ENCODE peak calls at places on chromosomes 13 and 19, in seven cellular contexts. Z, Y, D, T, Q, F and A are unnamed samples.
A peak's percentile ranks its signal among the peaks of the same experiment; 100 is the strongest.

GRCh38 chr13:24279267-24279666 is 30.1 kb upstream of the C1QTNF9 start:
- DNase-seq in F (no peak), T (no peak), D (no peak), Y (no peak), Q (no peak), Z (no peak), A (no peak)

GRCh38 chr19:53102701-53103140 is 501 bp downstream of the ZNF160 start:
- DNase-seq in D (peak; percentile 55), T (no peak), Z (peak; percentile 31), Q (no peak), F (no peak), Y (peak; percentile 36), A (peak; percentile 76)

GRCh38 chr13:85806553-85807175 is 7.4 kb upstream of the SLITRK6 start:
- DNase-seq in Y (peak; percentile 40), F (no peak), Z (peak; percentile 61), T (no peak), D (peak; percentile 57), Q (peak; percentile 24), A (peak; percentile 72)

GRCh38 chr19:48085904-48086864 is 24.4 kb downstream of the PLA2G4C start:
- DNase-seq in Y (peak; percentile 67), T (peak; percentile 46), Z (no peak), Q (no peak), F (peak; percentile 67), D (no peak), A (no peak)

GRCh38 chr19:58001895-58002369 is 688 bp downstream of the ZNF606 start:
- DNase-seq in Y (peak; percentile 54), D (peak; percentile 49), T (no peak), Q (no peak), F (no peak), Z (peak; percentile 5), A (peak; percentile 9)

GRCh38 chr13:36090592-36090991 is 40.6 kb downstream of the DCLK1 start:
- DNase-seq in T (no peak), Z (no peak), Q (no peak), F (no peak), D (no peak), Y (peak; percentile 25), A (no peak)

GRCh38 chr13:35979378-35979911 is 151.7 kb downstream of the DCLK1 start:
- DNase-seq in T (no peak), F (no peak), D (peak; percentile 11), Y (peak; percentile 39), Z (peak; percentile 83), Q (no peak), A (peak; percentile 62)

GRCh38 chr13:51821666-51822065 is 17.7 kb upstream of the DHRS12 start:
- DNase-seq in Q (no peak), T (no peak), F (no peak), Y (no peak), D (no peak), Z (no peak), A (no peak)

GRCh38 chr13:44259045-44260042 is 114.3 kb upstream of the SERP2 start:
- DNase-seq in Y (no peak), F (no peak), D (peak; percentile 91), Q (no peak), Z (peak; percentile 66), T (no peak), A (no peak)

GRCh38 chr13:30463820-30464495 is 1.8 kb downstream of the HMGB1 start:
- DNase-seq in Q (no peak), Y (peak; percentile 48), Z (peak; percentile 50), D (peak; percentile 79), T (no peak), F (no peak), A (peak; percentile 53)

GRCh38 chr19:7216373-7216902 is 77.8 kb downstream of the INSR start:
- DNase-seq in D (no peak), Y (no peak), F (no peak), Z (no peak), T (no peak), Q (no peak), A (no peak)

GRCh38 chr13:72643339-72643989 is 84.0 kb downstream of the MZT1 start:
- DNase-seq in Y (peak; percentile 35), D (peak; percentile 51), Z (peak; percentile 44), Q (no peak), T (no peak), F (peak; percentile 63), A (peak; percentile 85)

GRCh38 chr19:372306-372890 is 27.8 kb upstream of the MIER2 start:
- DNase-seq in Q (no peak), D (no peak), Y (no peak), T (no peak), F (no peak), Z (peak; percentile 70), A (no peak)

GRCh38 chr19:40005670-40006272 is 8.9 kb downstream of the ZNF546 start:
- DNase-seq in T (no peak), F (no peak), D (no peak), Y (no peak), Z (no peak), Q (no peak), A (no peak)

GRCh38 chr19:11378319-11379189 is 4.1 kb downstream of the SWSAP1 start:
- DNase-seq in D (peak; percentile 79), F (peak; percentile 75), Y (peak; percentile 75), Z (peak; percentile 89), T (peak; percentile 82), Q (peak; percentile 39), A (peak; percentile 67)

GRCh38 chr13:110347088-110347487 is 40.0 kb downstream of the COL4A2 start:
- DNase-seq in Y (no peak), D (no peak), T (no peak), Q (no peak), F (no peak), Z (no peak), A (no peak)
- H2AK5ac ChIP-seq in Y (no peak overlapping the region), D (peak overlapping the region; percentile 0), T (no peak overlapping the region), Q (peak overlapping the region; percentile 27), F (no peak overlapping the region), Z (peak overlapping the region; percentile 88), A (peak overlapping the region; percentile 86)

DNA sequence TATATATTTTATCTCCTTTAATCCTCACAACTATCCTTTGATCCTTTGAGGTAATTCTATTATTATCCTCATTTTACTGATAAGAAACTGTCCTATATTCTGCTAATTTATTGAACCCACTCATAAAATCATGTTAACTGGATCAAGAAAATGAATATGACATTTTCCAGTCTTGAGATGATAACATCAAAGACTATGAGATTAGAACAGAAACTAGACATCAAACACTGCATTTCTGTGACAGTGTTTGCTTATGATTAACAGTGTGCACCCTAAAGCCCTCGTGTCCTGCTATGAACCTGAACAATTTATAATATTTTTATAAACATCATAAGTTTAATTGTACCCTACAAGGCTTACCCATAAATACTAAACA is 96.3 kb downstream of the TBC1D4 start:
- DNase-seq in Q (no peak), Z (no peak), D (no peak), F (no peak), T (no peak), Y (no peak), A (no peak)
- H2AK5ac ChIP-seq in Q (no peak overlapping the region), Z (no peak overlapping the region), D (no peak overlapping the region), F (no peak overlapping the region), T (no peak overlapping the region), Y (no peak overlapping the region), A (no peak overlapping the region)

GRCh38 chr13:80276371-80277289 is 64.3 kb downstream of the SPRY2 start:
- DNase-seq in T (no peak), Y (peak; percentile 45), Z (peak; percentile 23), F (no peak), D (no peak), Q (peak; percentile 93), A (peak; percentile 50)

GRCh38 chr13:80274643-80275042 is 66.3 kb downstream of the SPRY2 start:
- DNase-seq in D (no peak), Y (no peak), F (no peak), Z (peak; percentile 2), Q (no peak), T (no peak), A (no peak)

GRCh38 chr13:80278706-80279105 is 62.2 kb downstream of the SPRY2 start:
- DNase-seq in F (no peak), D (no peak), Q (no peak), T (no peak), Z (no peak), Y (no peak), A (no peak)

GRCh38 chr13:80273717-80274116 is 67.2 kb downstream of the SPRY2 start:
- DNase-seq in F (no peak), Q (no peak), Y (no peak), Z (no peak), D (no peak), T (no peak), A (no peak)
- H2AK5ac ChIP-seq in F (no peak overlapping the region), Q (no peak overlapping the region), Y (no peak overlapping the region), Z (no peak overlapping the region), D (no peak overlapping the region), T (no peak overlapping the region), A (no peak overlapping the region)

DNA sequence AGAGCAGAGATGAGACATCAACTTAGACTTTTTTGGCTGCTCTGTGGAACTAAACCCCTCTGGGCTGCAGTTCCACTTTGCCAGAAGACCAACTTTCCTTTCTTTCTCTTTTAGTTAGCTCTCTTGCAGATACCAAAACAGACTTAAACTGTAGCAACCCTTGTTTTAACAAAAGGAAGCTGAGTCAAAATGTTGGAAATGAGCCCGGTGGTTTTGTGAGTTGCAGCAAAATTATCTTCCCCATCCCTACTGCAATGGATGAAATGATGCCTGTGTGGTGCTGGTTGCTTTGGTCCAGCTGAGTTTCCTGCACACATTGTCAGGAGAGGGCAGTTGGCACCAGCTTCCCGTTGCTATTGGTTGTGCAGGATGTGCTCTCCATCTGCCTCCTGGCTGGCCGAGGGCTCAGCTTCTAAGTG is 115.3 kb downstream of the LRCH1 start:
- DNase-seq in Y (no peak), D (peak; percentile 74), Z (peak; percentile 95), Q (no peak), T (no peak), F (no peak), A (no peak)
- H2AK5ac ChIP-seq in Y (no peak overlapping the region), D (no peak overlapping the region), Z (no peak overlapping the region), Q (no peak overlapping the region), T (no peak overlapping the region), F (no peak overlapping the region), A (no peak overlapping the region)